ENCODE peak calls at places on chromosomes 3 and 15, in nine cellular contexts. I is HCT116, G is ovary, Y is H1, O is body of pancreas, W is A549, Z is heart left ventricle, S is prostate gland, D is transverse colon. P is an unnamed sample.

GRCh38 chr15:81037952-81038743 is 37.4 kb downstream of the TLNRD1 start:
- DNase-seq in O (no peak), S (no peak), I (no peak), Z (no peak), D (no peak), Y (no peak), W (no peak), G (no peak), P (no peak)

GRCh38 chr3:140096037-140096436 is 161.1 kb downstream of the CLSTN2 start:
- DNase-seq in Z (no peak), G (no peak), D (no peak), W (no peak), O (no peak), I (no peak), S (no peak), Y (no peak), P (no peak)

GRCh38 chr3:144055604-144056003 is 84.0 kb downstream of the DIPK2A start:
- DNase-seq in S (no peak), I (no peak), O (no peak), Y (no peak), G (no peak), Z (no peak), D (no peak), W (no peak), P (peak)

GRCh38 chr15:26020871-26021270 is 157.7 kb upstream of the ATP10A start:
- DNase-seq in Z (no peak), W (no peak), D (no peak), S (no peak), Y (no peak), G (no peak), I (no peak), O (peak), P (no peak)

GRCh38 chr3:50167069-50167781 is 12.1 kb downstream of the SEMA3F start:
- DNase-seq in Z (no peak), Y (no peak), I (no peak), W (no peak), O (no peak), S (no peak), D (peak), G (no peak), P (no peak)

GRCh38 chr3:100789582-100789981 is 80.3 kb downstream of the TFG start:
- DNase-seq in G (no peak), Z (no peak), D (no peak), I (no peak), S (no peak), W (no peak), Y (no peak), O (no peak), P (no peak)

GRCh38 chr3:58394339-58394738 is 39.3 kb downstream of the PDHB start:
- DNase-seq in I (no peak), O (no peak), S (no peak), G (no peak), W (no peak), Y (no peak), Z (no peak), D (no peak), P (no peak)

GRCh38 chr15:62962101-62962995 is 80.2 kb upstream of the TPM1 start:
- DNase-seq in D (no peak), G (no peak), S (no peak), Y (no peak), Z (no peak), W (no peak), I (no peak), O (no peak), P (no peak)

GRCh38 chr3:12579919-12580318 is 23.0 kb downstream of the MKRN2 start:
- DNase-seq in I (no peak), D (no peak), Y (no peak), G (no peak), O (peak), S (no peak), Z (no peak), W (no peak), P (no peak)

GRCh38 chr3:193396451-193397244 is 18.1 kb upstream of the ATP13A5 start:
- DNase-seq in G (no peak), S (no peak), D (no peak), Z (no peak), W (no peak), I (no peak), O (no peak), Y (no peak), P (no peak)

GRCh38 chr15:40763801-40764765 is at the start of gene GCHFR:
- DNase-seq in S (peak), O (peak), Y (peak), W (peak), I (no peak), D (peak), Z (peak), G (peak), P (no peak)
- TF ChIP-seq POLR2A in S (peak), O (peak), Y (peak), W (peak), I (peak), D (peak), Z (no peak), G (peak), P (no peak)

GRCh38 chr3:181276358-181276896 is 286.9 kb upstream of the DNAJC19 start:
- DNase-seq in S (no peak), Y (no peak), W (no peak), G (no peak), D (no peak), Z (no peak), I (no peak), O (no peak), P (no peak)
- TF ChIP-seq POLR2A in S (no peak), Y (no peak), W (no peak), G (no peak), D (no peak), Z (no peak), I (no peak), O (no peak), P (no peak)

DNA sequence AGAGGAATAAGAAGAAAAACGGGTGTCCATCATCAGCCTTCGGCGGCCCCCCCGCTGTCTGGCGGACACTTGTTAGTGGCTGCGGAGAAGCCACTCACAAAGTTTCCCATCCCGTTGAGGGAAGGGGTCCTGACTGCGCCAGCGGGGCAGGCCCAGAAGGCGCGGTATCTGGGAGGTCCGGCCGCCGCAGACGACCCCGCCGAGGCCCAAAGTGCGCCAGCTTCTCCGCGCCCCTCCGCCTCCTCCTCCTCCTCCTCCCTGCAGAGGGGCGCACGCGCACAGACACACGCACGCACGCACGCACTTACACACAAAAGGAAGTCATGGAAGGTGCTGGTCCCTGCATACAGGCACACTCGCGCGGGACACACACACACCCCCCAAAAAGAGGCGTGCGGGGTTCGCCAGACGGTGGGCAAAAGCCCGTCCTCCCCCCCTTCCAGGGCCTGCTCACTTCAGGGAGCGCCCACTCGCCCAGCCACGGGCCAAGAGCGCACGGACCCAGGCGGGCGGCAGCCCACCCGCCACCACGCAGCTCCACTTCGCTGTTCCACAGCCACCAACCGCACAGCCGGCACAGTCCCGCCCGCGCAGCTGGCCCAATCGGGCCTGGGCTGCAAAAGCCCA is 18.0 kb downstream of the ZNF148 start:
- DNase-seq in W (peak), S (peak), O (peak), Y (peak), Z (peak), D (peak), G (peak), I (no peak), P (no peak)
- TF ChIP-seq POLR2A in W (peak), S (no peak), O (peak), Y (peak), Z (no peak), D (no peak), G (no peak), I (no peak), P (no peak)

DNA sequence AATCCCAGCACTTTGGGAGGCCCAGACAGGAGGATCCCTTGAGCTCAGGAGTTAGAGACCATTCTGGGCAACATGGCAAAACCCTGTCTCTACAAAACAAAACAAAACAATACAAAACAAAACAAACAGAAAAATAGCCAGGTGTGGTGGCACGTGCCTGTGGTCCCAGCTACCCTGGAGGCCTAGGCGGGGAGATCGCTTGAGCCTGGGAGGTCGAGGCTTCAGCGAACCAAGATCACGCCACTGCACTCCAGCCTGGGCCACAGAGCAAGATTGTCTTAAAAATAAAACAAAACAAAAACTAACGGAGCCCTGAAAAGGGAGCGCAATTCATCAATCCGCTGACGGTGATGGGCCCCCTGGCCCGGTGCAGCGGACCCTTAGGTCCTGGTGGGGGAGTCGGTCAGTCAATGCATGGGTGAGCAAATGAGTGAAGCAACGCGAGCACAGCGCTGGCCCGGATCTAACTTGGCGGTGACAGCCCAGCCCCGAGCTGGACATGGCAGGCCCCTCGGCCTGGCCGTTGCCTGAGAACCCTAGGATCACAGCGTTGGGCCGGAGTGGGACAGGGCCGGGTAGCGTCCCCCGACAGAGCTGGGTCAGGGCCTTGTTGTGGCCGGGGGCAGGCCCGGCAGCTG is 52.4 kb upstream of the BLM start:
- DNase-seq in S (no peak), Z (peak), D (peak), O (peak), I (no peak), G (peak), Y (no peak), W (no peak), P (no peak)
- TF ChIP-seq POLR2A in S (no peak), Z (no peak), D (no peak), O (no peak), I (no peak), G (no peak), Y (no peak), W (no peak), P (no peak)

DNA sequence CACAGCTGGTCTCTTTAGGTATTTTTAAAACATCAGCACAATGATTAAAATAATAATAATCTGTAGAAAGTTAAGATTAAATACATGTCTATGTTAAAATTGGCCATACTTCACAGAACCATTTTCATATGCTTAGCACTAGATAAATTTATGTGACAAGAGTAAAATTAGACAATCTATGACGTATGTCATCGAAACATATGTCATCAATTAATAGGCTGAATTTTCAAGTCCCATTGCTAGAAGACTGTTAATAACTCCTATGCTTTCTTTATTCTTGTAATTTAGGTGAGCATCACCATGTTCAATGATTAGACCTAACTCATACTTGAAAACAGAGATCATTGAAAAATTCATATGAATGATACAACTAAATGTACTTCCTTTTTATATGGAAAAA is 593.3 kb upstream of the KCNMB2 start:
- DNase-seq in Z (no peak), D (no peak), S (no peak), W (no peak), I (no peak), O (no peak), G (no peak), Y (no peak), P (no peak)
- TF ChIP-seq POLR2A in Z (no peak), D (no peak), S (no peak), W (no peak), I (no peak), O (no peak), G (no peak), Y (no peak), P (no peak)

GRCh38 chr3:128619146-128619890 is 31.3 kb downstream of the RPN1 start:
- DNase-seq in Y (no peak), O (no peak), W (no peak), G (no peak), Z (no peak), I (no peak), S (no peak), D (no peak), P (peak)

GRCh38 chr3:128617270-128617556 is 33.4 kb downstream of the RPN1 start:
- DNase-seq in Z (no peak), Y (no peak), I (no peak), W (no peak), S (no peak), O (no peak), D (no peak), G (no peak), P (no peak)

GRCh38 chr3:128618398-128618726 is 32.3 kb downstream of the RPN1 start:
- DNase-seq in D (no peak), O (no peak), I (no peak), W (no peak), G (no peak), Y (no peak), S (no peak), Z (no peak), P (no peak)

GRCh38 chr3:128616516-128617269 is 33.9 kb downstream of the RPN1 start:
- DNase-seq in S (no peak), D (no peak), Y (no peak), G (peak), W (no peak), I (no peak), O (no peak), Z (no peak), P (no peak)

DNA sequence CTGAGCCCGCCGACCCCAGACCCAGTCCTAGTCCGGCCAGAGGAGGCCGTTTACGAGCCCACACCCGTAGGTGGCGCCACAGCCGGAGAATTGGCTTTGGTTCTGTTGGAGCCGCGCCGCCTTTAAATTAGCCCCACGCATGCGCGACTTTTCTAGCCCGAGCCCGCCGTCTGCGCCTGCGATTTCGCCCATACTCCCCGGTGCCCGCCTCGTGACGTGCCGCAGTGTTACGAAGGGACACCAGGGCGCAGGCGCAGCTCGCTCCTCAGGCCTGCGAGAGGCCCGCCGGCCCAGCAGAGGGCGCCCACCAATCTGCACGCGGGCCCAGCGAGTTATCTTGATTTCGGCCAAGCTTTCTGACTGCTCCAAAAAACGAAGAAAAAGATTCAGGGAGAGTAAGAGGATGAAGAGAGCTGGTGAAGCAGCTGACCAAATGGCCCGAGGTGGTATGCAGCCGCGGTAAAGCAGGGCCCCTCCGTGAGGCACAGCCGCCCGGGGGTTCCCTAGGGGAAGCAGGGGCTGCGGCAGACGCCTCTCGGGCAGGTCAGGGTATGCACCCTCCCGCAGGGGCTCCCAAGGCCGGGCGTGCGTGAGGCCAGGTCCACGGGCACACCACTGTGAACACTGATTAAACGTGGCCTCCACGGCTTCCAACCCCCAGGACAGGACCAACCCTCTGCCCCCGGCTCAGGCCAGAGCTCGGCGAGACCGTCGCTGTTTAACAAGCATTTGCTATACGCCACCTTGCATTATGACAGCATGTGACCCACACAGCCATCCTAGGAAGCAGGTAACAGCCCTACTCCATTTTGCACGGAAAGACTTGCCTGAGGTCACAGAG is 32.8 kb downstream of the RPN1 start:
- DNase-seq in I (peak), W (peak), O (peak), D (peak), Y (peak), Z (peak), G (peak), S (peak), P (peak)
- TF ChIP-seq POLR2A in I (no peak), W (no peak), O (peak), D (peak), Y (no peak), Z (no peak), G (no peak), S (peak), P (no peak)

GRCh38 chr3:184812845-184813157 is 835 bp downstream of the VPS8 start:
- DNase-seq in Z (no peak), Y (no peak), I (no peak), S (no peak), D (no peak), W (no peak), O (no peak), G (no peak), P (no peak)

GRCh38 chr3:184811034-184811433 is 932 bp upstream of the VPS8 start:
- DNase-seq in Z (no peak), O (no peak), S (no peak), G (no peak), Y (no peak), I (no peak), D (no peak), W (no peak), P (no peak)

GRCh38 chr3:184813357-184813756 is 1.4 kb downstream of the VPS8 start:
- DNase-seq in Y (no peak), S (no peak), D (no peak), I (no peak), Z (no peak), W (no peak), O (no peak), G (no peak), P (no peak)

GRCh38 chr3:184811663-184811998 is 335 bp upstream of the VPS8 start:
- DNase-seq in I (no peak), Z (no peak), O (no peak), G (no peak), Y (no peak), D (no peak), S (no peak), W (no peak), P (no peak)

GRCh38 chr3:184811999-184812844 is at the start of gene VPS8:
- DNase-seq in W (peak), Y (peak), O (peak), I (peak), Z (peak), D (peak), S (peak), G (peak), P (peak)
- TF ChIP-seq POLR2A in W (peak), Y (no peak), O (peak), I (peak), Z (no peak), D (peak), S (peak), G (peak), P (peak)

GRCh38 chr3:125374996-125375941 is at the start of gene ZNF148:
- DNase-seq in O (peak), W (peak), S (peak), D (peak), Y (peak), G (peak), I (peak), Z (peak), P (peak)
- TF ChIP-seq POLR2A in O (peak), W (peak), S (peak), D (peak), Y (no peak), G (peak), I (peak), Z (no peak), P (peak)

P was measured in H54.